ENCODE peak calls at places on chromosome X, in seven cellular contexts. One of them, this sample, is unnamed.

GRCh38 chrX:46791927-46792825 is 33.3 kb upstream of the SLC9A7 start:
- DNase-seq in OCI-LY7: no peak
- DNase-seq in upper lobe of right lung: no peak
- DNase-seq in cardiac fibroblast: peak; percentile 94
- DNase-seq in fibroblast of lung: peak; percentile 91
- DNase-seq in thoracic aorta: no peak
- DNase-seq in stomach: peak; percentile 41
- DNase-seq in this sample: peak; percentile 81

GRCh38 chrX:71650333-71650969 is 16.9 kb upstream of the LOC101059915 start:
- DNase-seq in OCI-LY7: peak; percentile 62
- DNase-seq in upper lobe of right lung: no peak
- DNase-seq in cardiac fibroblast: peak; percentile 3
- DNase-seq in fibroblast of lung: no peak
- DNase-seq in thoracic aorta: no peak
- DNase-seq in stomach: no peak
- DNase-seq in this sample: no peak

GRCh38 chrX:152072236-152072635 is 66.1 kb downstream of the MAGEA10 start:
- DNase-seq in OCI-LY7: no peak
- DNase-seq in upper lobe of right lung: no peak
- DNase-seq in cardiac fibroblast: peak; percentile 87
- DNase-seq in fibroblast of lung: peak; percentile 6
- DNase-seq in thoracic aorta: no peak
- DNase-seq in stomach: no peak
- DNase-seq in this sample: peak; percentile 32

GRCh38 chrX:154419688-154420401 is 8.5 kb downstream of the TAFAZZIN start:
- DNase-seq in OCI-LY7: no peak
- DNase-seq in upper lobe of right lung: no peak
- DNase-seq in cardiac fibroblast: no peak
- DNase-seq in fibroblast of lung: no peak
- DNase-seq in thoracic aorta: no peak
- DNase-seq in stomach: no peak
- DNase-seq in this sample: no peak

GRCh38 chrX:152822383-152823086 is 8.0 kb downstream of the CETN2 start:
- DNase-seq in OCI-LY7: no peak
- DNase-seq in upper lobe of right lung: no peak
- DNase-seq in cardiac fibroblast: no peak
- DNase-seq in fibroblast of lung: no peak
- DNase-seq in thoracic aorta: no peak
- DNase-seq in stomach: no peak
- DNase-seq in this sample: peak; percentile 18

GRCh38 chrX:17441965-17442364 is 67.0 kb downstream of the NHS start:
- DNase-seq in OCI-LY7: no peak
- DNase-seq in upper lobe of right lung: no peak
- DNase-seq in cardiac fibroblast: peak; percentile 59
- DNase-seq in fibroblast of lung: peak; percentile 39
- DNase-seq in thoracic aorta: no peak
- DNase-seq in stomach: no peak
- DNase-seq in this sample: peak; percentile 13

GRCh38 chrX:129798456-129798855 is 18.7 kb downstream of the SASH3 start:
- DNase-seq in OCI-LY7: no peak
- DNase-seq in upper lobe of right lung: no peak
- DNase-seq in cardiac fibroblast: no peak
- DNase-seq in fibroblast of lung: no peak
- DNase-seq in thoracic aorta: no peak
- DNase-seq in stomach: no peak
- DNase-seq in this sample: no peak

GRCh38 chrX:21153503-21153902 is 220.7 kb upstream of the CNKSR2 start:
- DNase-seq in OCI-LY7: no peak
- DNase-seq in upper lobe of right lung: no peak
- DNase-seq in cardiac fibroblast: peak; percentile 47
- DNase-seq in fibroblast of lung: peak; percentile 13
- DNase-seq in thoracic aorta: no peak
- DNase-seq in stomach: no peak
- DNase-seq in this sample: no peak

GRCh38 chrX:31165241-31166035 is 93.6 kb upstream of the FTHL17 start:
- DNase-seq in OCI-LY7: no peak
- DNase-seq in upper lobe of right lung: no peak
- DNase-seq in cardiac fibroblast: peak; percentile 25
- DNase-seq in fibroblast of lung: peak; percentile 2
- DNase-seq in thoracic aorta: no peak
- DNase-seq in stomach: no peak
- DNase-seq in this sample: no peak

GRCh38 chrX:30875957-30876356 is 13.1 kb downstream of the TAB3 start:
- DNase-seq in OCI-LY7: no peak
- DNase-seq in upper lobe of right lung: no peak
- DNase-seq in cardiac fibroblast: peak; percentile 92
- DNase-seq in fibroblast of lung: peak; percentile 72
- DNase-seq in thoracic aorta: no peak
- DNase-seq in stomach: no peak
- DNase-seq in this sample: peak; percentile 24

GRCh38 chrX:130916636-130917422 is 13.8 kb upstream of the ENOX2 start:
- DNase-seq in OCI-LY7: peak; percentile 46
- DNase-seq in upper lobe of right lung: no peak
- DNase-seq in cardiac fibroblast: peak; percentile 63
- DNase-seq in fibroblast of lung: peak; percentile 67
- DNase-seq in thoracic aorta: no peak
- DNase-seq in stomach: peak; percentile 28
- DNase-seq in this sample: peak; percentile 18

GRCh38 chrX:38804481-38805293 is 3.4 kb downstream of the MID1IP1 start:
- DNase-seq in OCI-LY7: peak; percentile 53
- DNase-seq in upper lobe of right lung: peak; percentile 70
- DNase-seq in cardiac fibroblast: peak; percentile 41
- DNase-seq in fibroblast of lung: no peak
- DNase-seq in thoracic aorta: no peak
- DNase-seq in stomach: peak; percentile 52
- DNase-seq in this sample: no peak

GRCh38 chrX:30513284-30513683 is 64.3 kb downstream of the TASL start:
- DNase-seq in OCI-LY7: peak; percentile 4
- DNase-seq in upper lobe of right lung: no peak
- DNase-seq in cardiac fibroblast: peak; percentile 22
- DNase-seq in fibroblast of lung: peak; percentile 23
- DNase-seq in thoracic aorta: no peak
- DNase-seq in stomach: no peak
- DNase-seq in this sample: no peak

GRCh38 chrX:71475906-71476305 is 57.0 kb upstream of the OGT start:
- DNase-seq in OCI-LY7: no peak
- DNase-seq in upper lobe of right lung: no peak
- DNase-seq in cardiac fibroblast: no peak
- DNase-seq in fibroblast of lung: no peak
- DNase-seq in thoracic aorta: no peak
- DNase-seq in stomach: no peak
- DNase-seq in this sample: no peak

GRCh38 chrX:48573690-48574269 is 504 bp upstream of the RBM3 start:
- DNase-seq in OCI-LY7: no peak
- DNase-seq in upper lobe of right lung: no peak
- DNase-seq in cardiac fibroblast: no peak
- DNase-seq in fibroblast of lung: no peak
- DNase-seq in thoracic aorta: no peak
- DNase-seq in stomach: peak; percentile 30
- DNase-seq in this sample: no peak

GRCh38 chrX:148811236-148811635 is 310.8 kb downstream of the AFF2 start:
- DNase-seq in OCI-LY7: no peak
- DNase-seq in upper lobe of right lung: no peak
- DNase-seq in cardiac fibroblast: peak; percentile 43
- DNase-seq in fibroblast of lung: peak; percentile 34
- DNase-seq in thoracic aorta: no peak
- DNase-seq in stomach: no peak
- DNase-seq in this sample: no peak

GRCh38 chrX:134469481-134469880 is 9.5 kb downstream of the HPRT1 start:
- DNase-seq in OCI-LY7: no peak
- DNase-seq in upper lobe of right lung: no peak
- DNase-seq in cardiac fibroblast: peak; percentile 60
- DNase-seq in fibroblast of lung: peak; percentile 43
- DNase-seq in thoracic aorta: no peak
- DNase-seq in stomach: no peak
- DNase-seq in this sample: no peak

GRCh38 chrX:95884196-95884595 is 800.4 kb upstream of the DIAPH2 start:
- DNase-seq in OCI-LY7: no peak
- DNase-seq in upper lobe of right lung: no peak
- DNase-seq in cardiac fibroblast: peak; percentile 22
- DNase-seq in fibroblast of lung: peak; percentile 95
- DNase-seq in thoracic aorta: no peak
- DNase-seq in stomach: no peak
- DNase-seq in this sample: no peak

GRCh38 chrX:72393836-72394517 is 88.3 kb upstream of the CITED1 start:
- DNase-seq in OCI-LY7: no peak
- DNase-seq in upper lobe of right lung: no peak
- DNase-seq in cardiac fibroblast: no peak
- DNase-seq in fibroblast of lung: peak; percentile 56
- DNase-seq in thoracic aorta: no peak
- DNase-seq in stomach: no peak
- DNase-seq in this sample: no peak

GRCh38 chrX:47217121-47217851 is 1.2 kb upstream of the CDK16 start:
- DNase-seq in OCI-LY7: no peak
- DNase-seq in upper lobe of right lung: no peak
- DNase-seq in cardiac fibroblast: peak; percentile 66
- DNase-seq in fibroblast of lung: no peak
- DNase-seq in thoracic aorta: no peak
- DNase-seq in stomach: no peak
- DNase-seq in this sample: no peak

GRCh38 chrX:138463476-138463875 is 248.0 kb downstream of the FGF13 start:
- DNase-seq in OCI-LY7: no peak
- DNase-seq in upper lobe of right lung: no peak
- DNase-seq in cardiac fibroblast: no peak
- DNase-seq in fibroblast of lung: no peak
- DNase-seq in thoracic aorta: no peak
- DNase-seq in stomach: no peak
- DNase-seq in this sample: no peak

GRCh38 chrX:45479835-45480422 is 279.3 kb upstream of the DIPK2B start:
- DNase-seq in OCI-LY7: no peak
- DNase-seq in upper lobe of right lung: no peak
- DNase-seq in cardiac fibroblast: peak; percentile 91
- DNase-seq in fibroblast of lung: peak; percentile 89
- DNase-seq in thoracic aorta: no peak
- DNase-seq in stomach: no peak
- DNase-seq in this sample: peak; percentile 75

DNA sequence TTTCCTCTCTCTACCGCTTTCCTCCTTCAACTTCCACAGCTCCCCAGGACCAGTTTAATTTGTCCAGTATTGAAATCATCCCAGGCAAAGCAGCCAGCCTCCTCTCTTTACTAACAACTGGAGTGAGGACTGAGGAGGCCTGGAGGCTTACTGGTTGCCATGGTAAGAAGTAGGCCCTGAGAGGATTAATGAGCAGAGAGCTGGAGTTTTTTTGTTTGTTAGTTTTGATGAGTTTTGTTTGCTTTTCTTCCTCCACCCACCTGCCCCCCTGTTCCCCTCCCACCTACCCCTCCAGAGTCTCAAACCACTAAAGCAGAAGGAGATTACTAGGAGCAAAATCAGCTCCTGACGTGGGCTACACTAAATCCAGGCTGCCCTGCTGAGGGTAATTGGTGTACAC is 29.4 kb upstream of the PLP1 start:
- DNase-seq in OCI-LY7: no peak
- DNase-seq in upper lobe of right lung: no peak
- DNase-seq in cardiac fibroblast: no peak
- DNase-seq in fibroblast of lung: no peak
- DNase-seq in thoracic aorta: no peak
- DNase-seq in stomach: no peak
- DNase-seq in this sample: no peak
- H3K4me3 ChIP-seq in OCI-LY7: no peak overlapping the region
- H3K4me3 ChIP-seq in upper lobe of right lung: no peak overlapping the region
- H3K4me3 ChIP-seq in cardiac fibroblast: no peak overlapping the region
- H3K4me3 ChIP-seq in fibroblast of lung: no peak overlapping the region
- H3K4me3 ChIP-seq in thoracic aorta: no peak overlapping the region
- H3K4me3 ChIP-seq in stomach: no peak overlapping the region
- H3K4me3 ChIP-seq in this sample: no peak overlapping the region

GRCh38 chrX:41909068-41909467 is 14.3 kb downstream of the CASK start:
- DNase-seq in OCI-LY7: no peak
- DNase-seq in upper lobe of right lung: no peak
- DNase-seq in cardiac fibroblast: no peak
- DNase-seq in fibroblast of lung: no peak
- DNase-seq in thoracic aorta: no peak
- DNase-seq in stomach: no peak
- DNase-seq in this sample: no peak

GRCh38 chrX:41903544-41903943 is 19.8 kb downstream of the CASK start:
- DNase-seq in OCI-LY7: no peak
- DNase-seq in upper lobe of right lung: no peak
- DNase-seq in cardiac fibroblast: no peak
- DNase-seq in fibroblast of lung: no peak
- DNase-seq in thoracic aorta: no peak
- DNase-seq in stomach: no peak
- DNase-seq in this sample: no peak

DNA sequence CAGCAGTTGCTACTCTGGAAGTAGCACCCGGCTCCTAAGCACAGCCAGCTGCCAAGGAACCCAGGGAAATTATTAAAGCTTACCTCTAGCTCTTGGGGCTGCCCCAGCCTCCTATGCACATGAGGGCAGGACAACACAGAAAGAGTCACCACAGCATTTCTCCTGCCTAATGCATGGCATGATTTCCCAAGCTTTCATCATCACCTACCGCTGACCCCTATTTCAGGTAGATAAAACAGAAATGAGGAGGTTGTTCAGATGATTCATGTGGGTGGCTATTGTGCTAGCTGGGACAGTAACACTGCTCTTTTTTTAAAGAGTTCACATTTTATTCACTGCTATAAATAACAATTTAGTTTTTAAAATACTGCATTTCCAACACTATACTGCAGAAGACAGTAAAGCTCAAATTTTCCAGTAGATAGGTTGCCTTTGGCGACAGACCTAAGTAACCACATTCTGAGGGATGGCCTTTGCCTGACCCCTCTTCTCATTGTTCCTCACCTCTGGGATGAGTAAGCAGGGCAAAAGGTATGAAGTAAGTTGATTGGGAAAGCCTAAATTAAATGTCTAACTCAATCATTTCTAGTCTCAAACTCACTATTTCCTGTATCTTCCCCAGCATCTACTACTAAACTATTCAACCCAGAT is 16.7 kb downstream of the CASK start:
- DNase-seq in OCI-LY7: no peak
- DNase-seq in upper lobe of right lung: no peak
- DNase-seq in cardiac fibroblast: peak; percentile 36
- DNase-seq in fibroblast of lung: no peak
- DNase-seq in thoracic aorta: no peak
- DNase-seq in stomach: no peak
- DNase-seq in this sample: no peak
- TF ChIP-seq CTCF in OCI-LY7: no peak
- TF ChIP-seq CTCF in upper lobe of right lung: no peak
- TF ChIP-seq CTCF in cardiac fibroblast: no peak
- TF ChIP-seq CTCF in fibroblast of lung: no peak
- TF ChIP-seq CTCF in thoracic aorta: no peak
- TF ChIP-seq CTCF in stomach: no peak
- TF ChIP-seq CTCF in this sample: no peak

GRCh38 chrX:106680716-106681115 is 45.8 kb upstream of the RNF128 start:
- DNase-seq in OCI-LY7: no peak
- DNase-seq in upper lobe of right lung: no peak
- DNase-seq in cardiac fibroblast: no peak
- DNase-seq in fibroblast of lung: no peak
- DNase-seq in thoracic aorta: no peak
- DNase-seq in stomach: no peak
- DNase-seq in this sample: no peak

GRCh38 chrX:106684207-106684606 is 42.3 kb upstream of the RNF128 start:
- DNase-seq in OCI-LY7: no peak
- DNase-seq in upper lobe of right lung: no peak
- DNase-seq in cardiac fibroblast: no peak
- DNase-seq in fibroblast of lung: no peak
- DNase-seq in thoracic aorta: no peak
- DNase-seq in stomach: no peak
- DNase-seq in this sample: no peak
- H3K4me3 ChIP-seq in OCI-LY7: no peak overlapping the region
- H3K4me3 ChIP-seq in upper lobe of right lung: no peak overlapping the region
- H3K4me3 ChIP-seq in cardiac fibroblast: no peak overlapping the region
- H3K4me3 ChIP-seq in fibroblast of lung: no peak overlapping the region
- H3K4me3 ChIP-seq in thoracic aorta: no peak overlapping the region
- H3K4me3 ChIP-seq in stomach: no peak overlapping the region
- H3K4me3 ChIP-seq in this sample: no peak overlapping the region

GRCh38 chrX:144040793-144041192 is 156.9 kb downstream of the UBE2NL start:
- DNase-seq in OCI-LY7: no peak
- DNase-seq in upper lobe of right lung: no peak
- DNase-seq in cardiac fibroblast: no peak
- DNase-seq in fibroblast of lung: no peak
- DNase-seq in thoracic aorta: no peak
- DNase-seq in stomach: no peak
- DNase-seq in this sample: no peak
- TF ChIP-seq CTCF in OCI-LY7: no peak
- TF ChIP-seq CTCF in upper lobe of right lung: no peak
- TF ChIP-seq CTCF in cardiac fibroblast: no peak
- TF ChIP-seq CTCF in fibroblast of lung: no peak
- TF ChIP-seq CTCF in thoracic aorta: no peak
- TF ChIP-seq CTCF in stomach: no peak
- TF ChIP-seq CTCF in this sample: no peak

This sample was measured in AG09309.